ENCODE peak calls at places on chromosome 22, in ten cellular contexts. One of them, this sample, is unnamed.

GRCh38 chr22:35604671-35605457 is 12.3 kb downstream of the MB start:
- DNase-seq in H9: no peak
- DNase-seq in colonic mucosa: no peak
- DNase-seq in mammary epithelial cell: peak; percentile 21
- DNase-seq in thoracic aorta: no peak
- DNase-seq in CD8-positive, alpha-beta T cell: no peak
- DNase-seq in Peyer's patch: no peak
- DNase-seq in breast epithelium: no peak
- DNase-seq in cardiac muscle cell: no peak
- DNase-seq in neural progenitor cell: no peak
- DNase-seq in this sample: no peak

GRCh38 chr22:35638408-35638807 is 9.8 kb upstream of the APOL6 start:
- DNase-seq in H9: no peak
- DNase-seq in colonic mucosa: peak; percentile 67
- DNase-seq in mammary epithelial cell: no peak
- DNase-seq in thoracic aorta: peak; percentile 34
- DNase-seq in CD8-positive, alpha-beta T cell: no peak
- DNase-seq in Peyer's patch: no peak
- DNase-seq in breast epithelium: peak; percentile 71
- DNase-seq in cardiac muscle cell: peak; percentile 24
- DNase-seq in neural progenitor cell: peak; percentile 22
- DNase-seq in this sample: peak; percentile 88

GRCh38 chr22:32378703-32379272 is 21.1 kb downstream of the RFPL3 start:
- DNase-seq in H9: peak; percentile 81
- DNase-seq in colonic mucosa: peak; percentile 38
- DNase-seq in mammary epithelial cell: peak; percentile 31
- DNase-seq in thoracic aorta: no peak
- DNase-seq in CD8-positive, alpha-beta T cell: no peak
- DNase-seq in Peyer's patch: peak; percentile 58
- DNase-seq in breast epithelium: no peak
- DNase-seq in cardiac muscle cell: peak; percentile 45
- DNase-seq in neural progenitor cell: peak; percentile 85
- DNase-seq in this sample: peak; percentile 43

GRCh38 chr22:50201191-50202129 is 649 bp downstream of the SELENOO start:
- DNase-seq in H9: no peak
- DNase-seq in colonic mucosa: peak; percentile 45
- DNase-seq in mammary epithelial cell: no peak
- DNase-seq in thoracic aorta: no peak
- DNase-seq in CD8-positive, alpha-beta T cell: no peak
- DNase-seq in Peyer's patch: peak; percentile 71
- DNase-seq in breast epithelium: no peak
- DNase-seq in cardiac muscle cell: peak; percentile 49
- DNase-seq in neural progenitor cell: peak; percentile 73
- DNase-seq in this sample: no peak

GRCh38 chr22:23682827-23683355 is 7.9 kb upstream of the RGL4 start:
- DNase-seq in H9: no peak
- DNase-seq in colonic mucosa: no peak
- DNase-seq in mammary epithelial cell: no peak
- DNase-seq in thoracic aorta: no peak
- DNase-seq in CD8-positive, alpha-beta T cell: no peak
- DNase-seq in Peyer's patch: no peak
- DNase-seq in breast epithelium: no peak
- DNase-seq in cardiac muscle cell: no peak
- DNase-seq in neural progenitor cell: no peak
- DNase-seq in this sample: no peak

GRCh38 chr22:44200855-44201550 is 20.3 kb downstream of the PARVG start:
- DNase-seq in H9: no peak
- DNase-seq in colonic mucosa: no peak
- DNase-seq in mammary epithelial cell: no peak
- DNase-seq in thoracic aorta: no peak
- DNase-seq in CD8-positive, alpha-beta T cell: no peak
- DNase-seq in Peyer's patch: peak; percentile 43
- DNase-seq in breast epithelium: no peak
- DNase-seq in cardiac muscle cell: no peak
- DNase-seq in neural progenitor cell: no peak
- DNase-seq in this sample: no peak

GRCh38 chr22:30176431-30176830 is 70.1 kb downstream of the LIF start:
- DNase-seq in H9: no peak
- DNase-seq in colonic mucosa: no peak
- DNase-seq in mammary epithelial cell: peak; percentile 72
- DNase-seq in thoracic aorta: no peak
- DNase-seq in CD8-positive, alpha-beta T cell: no peak
- DNase-seq in Peyer's patch: no peak
- DNase-seq in breast epithelium: no peak
- DNase-seq in cardiac muscle cell: no peak
- DNase-seq in neural progenitor cell: no peak
- DNase-seq in this sample: no peak

GRCh38 chr22:35914357-35914664 is 114.3 kb downstream of the RBFOX2 start:
- DNase-seq in H9: no peak
- DNase-seq in colonic mucosa: no peak
- DNase-seq in mammary epithelial cell: no peak
- DNase-seq in thoracic aorta: no peak
- DNase-seq in CD8-positive, alpha-beta T cell: no peak
- DNase-seq in Peyer's patch: no peak
- DNase-seq in breast epithelium: no peak
- DNase-seq in cardiac muscle cell: no peak
- DNase-seq in neural progenitor cell: no peak
- DNase-seq in this sample: no peak

GRCh38 chr22:38126928-38127668 is 16.6 kb upstream of the BAIAP2L2 start:
- DNase-seq in H9: no peak
- DNase-seq in colonic mucosa: no peak
- DNase-seq in mammary epithelial cell: no peak
- DNase-seq in thoracic aorta: no peak
- DNase-seq in CD8-positive, alpha-beta T cell: no peak
- DNase-seq in Peyer's patch: no peak
- DNase-seq in breast epithelium: no peak
- DNase-seq in cardiac muscle cell: no peak
- DNase-seq in neural progenitor cell: peak; percentile 43
- DNase-seq in this sample: no peak

GRCh38 chr22:21567456-21568206 is at the start of gene UBE2L3:
- DNase-seq in H9: peak; percentile 92
- DNase-seq in colonic mucosa: peak; percentile 89
- DNase-seq in mammary epithelial cell: peak; percentile 80
- DNase-seq in thoracic aorta: peak; percentile 56
- DNase-seq in CD8-positive, alpha-beta T cell: peak; percentile 70
- DNase-seq in Peyer's patch: peak; percentile 89
- DNase-seq in breast epithelium: peak; percentile 66
- DNase-seq in cardiac muscle cell: peak; percentile 89
- DNase-seq in neural progenitor cell: peak; percentile 92
- DNase-seq in this sample: peak; percentile 88

GRCh38 chr22:50587407-50587806 is 4.8 kb upstream of the CHKB start:
- DNase-seq in H9: no peak
- DNase-seq in colonic mucosa: no peak
- DNase-seq in mammary epithelial cell: no peak
- DNase-seq in thoracic aorta: no peak
- DNase-seq in CD8-positive, alpha-beta T cell: no peak
- DNase-seq in Peyer's patch: no peak
- DNase-seq in breast epithelium: no peak
- DNase-seq in cardiac muscle cell: no peak
- DNase-seq in neural progenitor cell: no peak
- DNase-seq in this sample: no peak

GRCh38 chr22:18076060-18076497 is 1.7 kb upstream of the PEX26 start:
- DNase-seq in H9: peak; percentile 59
- DNase-seq in colonic mucosa: peak; percentile 75
- DNase-seq in mammary epithelial cell: peak; percentile 85
- DNase-seq in thoracic aorta: no peak
- DNase-seq in CD8-positive, alpha-beta T cell: no peak
- DNase-seq in Peyer's patch: no peak
- DNase-seq in breast epithelium: peak; percentile 53
- DNase-seq in cardiac muscle cell: peak; percentile 86
- DNase-seq in neural progenitor cell: peak; percentile 88
- DNase-seq in this sample: peak; percentile 59

GRCh38 chr22:38180841-38181452 is 683 bp downstream of the PLA2G6 start:
- DNase-seq in H9: no peak
- DNase-seq in colonic mucosa: peak; percentile 83
- DNase-seq in mammary epithelial cell: peak; percentile 82
- DNase-seq in thoracic aorta: no peak
- DNase-seq in CD8-positive, alpha-beta T cell: no peak
- DNase-seq in Peyer's patch: peak; percentile 67
- DNase-seq in breast epithelium: peak; percentile 66
- DNase-seq in cardiac muscle cell: no peak
- DNase-seq in neural progenitor cell: no peak
- DNase-seq in this sample: no peak

GRCh38 chr22:41273128-41273527 is 12.9 kb downstream of the RANGAP1 start:
- DNase-seq in H9: no peak
- DNase-seq in colonic mucosa: no peak
- DNase-seq in mammary epithelial cell: no peak
- DNase-seq in thoracic aorta: no peak
- DNase-seq in CD8-positive, alpha-beta T cell: no peak
- DNase-seq in Peyer's patch: no peak
- DNase-seq in breast epithelium: no peak
- DNase-seq in cardiac muscle cell: no peak
- DNase-seq in neural progenitor cell: no peak
- DNase-seq in this sample: no peak

GRCh38 chr22:37258005-37258790 is 14.1 kb upstream of the RAC2 start:
- DNase-seq in H9: peak; percentile 43
- DNase-seq in colonic mucosa: no peak
- DNase-seq in mammary epithelial cell: no peak
- DNase-seq in thoracic aorta: no peak
- DNase-seq in CD8-positive, alpha-beta T cell: no peak
- DNase-seq in Peyer's patch: peak; percentile 10
- DNase-seq in breast epithelium: no peak
- DNase-seq in cardiac muscle cell: no peak
- DNase-seq in neural progenitor cell: no peak
- DNase-seq in this sample: no peak

DNA sequence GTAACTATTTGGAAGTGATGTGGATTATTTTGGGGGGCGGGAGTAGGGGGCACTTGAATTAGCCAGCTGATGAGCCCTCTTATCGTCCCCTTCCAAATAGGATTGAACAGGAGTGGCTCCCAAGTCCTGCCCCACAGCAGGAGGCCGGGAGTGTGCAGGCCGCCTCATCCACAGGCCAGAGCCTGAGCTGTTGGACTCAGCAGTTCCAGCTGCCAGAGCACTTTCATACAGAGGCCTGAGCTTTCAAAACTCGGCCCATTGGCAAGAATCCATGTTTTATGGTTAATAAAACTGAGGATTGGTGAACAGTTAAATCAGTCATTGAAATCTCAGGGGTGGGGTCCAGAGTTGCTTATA is 9.6 kb downstream of the FAM118A start:
- DNase-seq in H9: no peak
- DNase-seq in colonic mucosa: no peak
- DNase-seq in mammary epithelial cell: no peak
- DNase-seq in thoracic aorta: no peak
- DNase-seq in CD8-positive, alpha-beta T cell: no peak
- DNase-seq in Peyer's patch: no peak
- DNase-seq in breast epithelium: no peak
- DNase-seq in cardiac muscle cell: no peak
- DNase-seq in neural progenitor cell: peak; percentile 74
- DNase-seq in this sample: peak; percentile 87
- H3K27me3 ChIP-seq in H9: no peaks in the 10 kb centered on the region
- H3K27me3 ChIP-seq in colonic mucosa: no peaks in the 10 kb centered on the region
- H3K27me3 ChIP-seq in mammary epithelial cell: no peaks in the 10 kb centered on the region
- H3K27me3 ChIP-seq in thoracic aorta: no peaks in the 10 kb centered on the region
- H3K27me3 ChIP-seq in CD8-positive, alpha-beta T cell: no peaks in the 10 kb centered on the region
- H3K27me3 ChIP-seq in Peyer's patch: no peaks in the 10 kb centered on the region
- H3K27me3 ChIP-seq in breast epithelium: no peaks in the 10 kb centered on the region
- H3K27me3 ChIP-seq in cardiac muscle cell: no peaks in the 10 kb centered on the region
- H3K27me3 ChIP-seq in neural progenitor cell: no peaks in the 10 kb centered on the region
- H3K27me3 ChIP-seq in this sample: no peaks in the 10 kb centered on the region

DNA sequence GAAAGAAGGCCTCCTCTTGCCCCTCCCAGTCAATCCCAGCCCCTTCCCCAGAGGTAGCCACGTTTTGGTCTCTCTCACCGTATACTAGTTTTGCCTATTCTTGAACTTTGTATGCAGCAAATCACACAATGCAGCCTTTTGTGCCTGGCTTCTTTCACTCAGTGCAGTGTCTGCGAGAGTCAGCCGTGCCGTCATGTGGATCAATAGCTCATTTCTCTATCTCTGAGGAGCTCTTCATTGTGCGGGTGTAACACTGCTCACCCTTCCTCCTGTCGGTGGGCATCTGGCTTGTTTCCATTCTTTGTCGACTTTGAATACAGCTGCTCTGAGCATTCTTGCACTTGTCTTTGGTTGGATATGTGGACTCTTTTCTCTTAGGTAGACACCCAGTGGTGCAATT is 146.5 kb downstream of the CACNA1I start:
- DNase-seq in H9: no peak
- DNase-seq in colonic mucosa: no peak
- DNase-seq in mammary epithelial cell: no peak
- DNase-seq in thoracic aorta: no peak
- DNase-seq in CD8-positive, alpha-beta T cell: no peak
- DNase-seq in Peyer's patch: peak; percentile 3
- DNase-seq in breast epithelium: no peak
- DNase-seq in cardiac muscle cell: no peak
- DNase-seq in neural progenitor cell: no peak
- DNase-seq in this sample: no peak
- H3K27me3 ChIP-seq in H9: no peaks in the 10 kb centered on the region
- H3K27me3 ChIP-seq in colonic mucosa: no peaks in the 10 kb centered on the region
- H3K27me3 ChIP-seq in mammary epithelial cell: peaks cover 2% of the 10 kb centered on the region
- H3K27me3 ChIP-seq in thoracic aorta: no peaks in the 10 kb centered on the region
- H3K27me3 ChIP-seq in CD8-positive, alpha-beta T cell: no peaks in the 10 kb centered on the region
- H3K27me3 ChIP-seq in Peyer's patch: no peaks in the 10 kb centered on the region
- H3K27me3 ChIP-seq in breast epithelium: no peaks in the 10 kb centered on the region
- H3K27me3 ChIP-seq in cardiac muscle cell: no peaks in the 10 kb centered on the region
- H3K27me3 ChIP-seq in neural progenitor cell: no peaks in the 10 kb centered on the region
- H3K27me3 ChIP-seq in this sample: no peaks in the 10 kb centered on the region

DNA sequence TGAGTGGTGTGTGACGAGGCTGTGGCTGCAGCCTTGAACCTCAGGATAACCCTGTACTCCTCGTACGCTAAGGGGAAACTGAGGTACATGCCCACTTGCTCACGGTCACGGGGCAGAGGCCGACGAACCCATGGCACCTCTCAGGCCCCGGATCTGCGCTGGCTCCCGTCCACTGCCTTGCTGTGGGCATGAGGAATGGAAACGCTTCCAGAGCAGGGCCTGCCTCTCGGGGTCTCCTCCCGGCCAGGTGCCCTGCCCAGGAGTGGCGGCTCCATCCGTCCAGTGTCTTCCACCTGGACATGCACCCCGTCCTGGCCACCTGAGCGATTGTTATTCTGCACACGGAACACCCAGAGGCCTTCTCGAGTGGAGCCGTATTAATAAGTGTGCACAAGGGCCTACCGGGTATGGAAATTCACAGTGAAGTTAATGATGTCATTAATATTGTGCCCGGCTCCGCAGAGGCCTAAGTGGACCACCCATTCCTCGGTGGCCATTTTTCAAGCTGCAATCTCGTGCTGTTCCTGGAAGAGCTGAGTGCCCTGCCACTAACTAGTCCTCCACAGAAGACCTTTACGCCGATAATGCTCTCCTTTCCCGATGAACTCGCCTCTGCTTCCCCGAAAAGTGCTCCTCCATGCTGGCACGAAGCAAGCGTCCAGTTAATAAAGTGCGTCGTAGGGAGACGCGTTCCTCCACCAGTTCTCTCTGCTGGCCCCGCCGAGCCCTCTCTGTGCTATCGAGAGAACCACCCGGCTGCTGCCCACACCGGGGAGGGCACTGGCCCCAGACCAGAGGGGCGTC is 927.9 kb downstream of the BRD1 start:
- DNase-seq in H9: peak; percentile 13
- DNase-seq in colonic mucosa: peak; percentile 7
- DNase-seq in mammary epithelial cell: no peak
- DNase-seq in thoracic aorta: no peak
- DNase-seq in CD8-positive, alpha-beta T cell: no peak
- DNase-seq in Peyer's patch: peak; percentile 46
- DNase-seq in breast epithelium: no peak
- DNase-seq in cardiac muscle cell: no peak
- DNase-seq in neural progenitor cell: no peak
- DNase-seq in this sample: no peak
- H3K27me3 ChIP-seq in H9: no peaks in the 10 kb centered on the region
- H3K27me3 ChIP-seq in colonic mucosa: no peaks in the 10 kb centered on the region
- H3K27me3 ChIP-seq in mammary epithelial cell: no peaks in the 10 kb centered on the region
- H3K27me3 ChIP-seq in thoracic aorta: no peaks in the 10 kb centered on the region
- H3K27me3 ChIP-seq in CD8-positive, alpha-beta T cell: no peaks in the 10 kb centered on the region
- H3K27me3 ChIP-seq in Peyer's patch: no peaks in the 10 kb centered on the region
- H3K27me3 ChIP-seq in breast epithelium: peaks cover 38% of the 10 kb centered on the region
- H3K27me3 ChIP-seq in cardiac muscle cell: no peaks in the 10 kb centered on the region
- H3K27me3 ChIP-seq in neural progenitor cell: no peaks in the 10 kb centered on the region
- H3K27me3 ChIP-seq in this sample: no peaks in the 10 kb centered on the region

GRCh38 chr22:24730864-24731263 is 43.7 kb downstream of the PIWIL3 start:
- DNase-seq in H9: no peak
- DNase-seq in colonic mucosa: no peak
- DNase-seq in mammary epithelial cell: no peak
- DNase-seq in thoracic aorta: no peak
- DNase-seq in CD8-positive, alpha-beta T cell: no peak
- DNase-seq in Peyer's patch: no peak
- DNase-seq in breast epithelium: no peak
- DNase-seq in cardiac muscle cell: no peak
- DNase-seq in neural progenitor cell: peak; percentile 74
- DNase-seq in this sample: no peak
- H3K27me3 ChIP-seq in H9: no peaks in the 10 kb centered on the region
- H3K27me3 ChIP-seq in colonic mucosa: peaks cover 4% of the 10 kb centered on the region
- H3K27me3 ChIP-seq in mammary epithelial cell: peaks cover 11% of the 10 kb centered on the region
- H3K27me3 ChIP-seq in thoracic aorta: no peaks in the 10 kb centered on the region
- H3K27me3 ChIP-seq in CD8-positive, alpha-beta T cell: no peaks in the 10 kb centered on the region
- H3K27me3 ChIP-seq in Peyer's patch: no peaks in the 10 kb centered on the region
- H3K27me3 ChIP-seq in breast epithelium: no peaks in the 10 kb centered on the region
- H3K27me3 ChIP-seq in cardiac muscle cell: no peaks in the 10 kb centered on the region
- H3K27me3 ChIP-seq in neural progenitor cell: no peaks in the 10 kb centered on the region
- H3K27me3 ChIP-seq in this sample: peaks cover 13% of the 10 kb centered on the region

This sample was measured in MG63.